ENCODE peak calls at places on chromosomes 3 and 15, in seven cellular contexts. Y is SJCRH30; C is stimulated activated CD4-positive, alpha-beta T cell treated with anti-CD3 and anti-CD28 coated beads, Interleukin-12 subunit alpha, Interleukin-12 subunit beta, amount 100 ng/mL, for 4 hours; W is fibroblast of the aortic adventitia; N is breast epithelium; J is left kidney; T is foreskin fibroblast. B is an unnamed sample.

GRCh38 chr15:77634266-77634962 is 1.7 kb upstream of the LINGO1 start:
- DNase-seq in Y (peak), C (peak), W (peak), N (no peak), J (peak), T (peak), B (peak)

GRCh38 chr3:128495435-128495970 is 2.5 kb upstream of the GATA2 start:
- DNase-seq in Y (no peak), C (no peak), W (no peak), N (no peak), J (no peak), T (no peak), B (no peak)

GRCh38 chr3:120516142-120516541 is 65.3 kb upstream of the FSTL1 start:
- DNase-seq in Y (no peak), C (no peak), W (no peak), N (no peak), J (no peak), T (no peak), B (no peak)

GRCh38 chr15:63090502-63091286 is 31.0 kb upstream of the LACTB start:
- DNase-seq in Y (no peak), C (no peak), W (no peak), N (no peak), J (peak), T (no peak), B (no peak)

GRCh38 chr3:159432721-159433300 is 555.8 kb upstream of the IL12A start:
- DNase-seq in Y (no peak), C (no peak), W (peak), N (no peak), J (no peak), T (peak), B (no peak)

GRCh38 chr3:141876891-141877561 is 583 bp downstream of the ATP1B3 start:
- DNase-seq in Y (peak), C (peak), W (peak), N (peak), J (peak), T (peak), B (peak)

GRCh38 chr3:126398423-126399347 is 4.0 kb downstream of the CFAP100 start:
- DNase-seq in Y (no peak), C (no peak), W (no peak), N (no peak), J (no peak), T (no peak), B (no peak)

GRCh38 chr3:176951586-176952292 is 245.5 kb downstream of the TBL1XR1 start:
- DNase-seq in Y (no peak), C (no peak), W (peak), N (no peak), J (no peak), T (no peak), B (no peak)

GRCh38 chr15:40155270-40155910 is 5.5 kb upstream of the BUB1B start:
- DNase-seq in Y (no peak), C (no peak), W (no peak), N (peak), J (peak), T (no peak), B (no peak)

GRCh38 chr3:69425249-69425648 is 39.4 kb upstream of the FRMD4B start:
- DNase-seq in Y (peak), C (no peak), W (peak), N (no peak), J (peak), T (peak), B (peak)

GRCh38 chr3:101950510-101950909 is 101.2 kb downstream of the NFKBIZ start:
- DNase-seq in Y (peak), C (no peak), W (peak), N (no peak), J (no peak), T (peak), B (no peak)

GRCh38 chr3:175732053-175732452 is 872.9 kb downstream of the NAALADL2 start:
- DNase-seq in Y (no peak), C (no peak), W (no peak), N (no peak), J (no peak), T (no peak), B (no peak)

GRCh38 chr3:124780767-124781485 is 50.7 kb downstream of the UMPS start:
- DNase-seq in Y (peak), C (no peak), W (peak), N (peak), J (peak), T (no peak), B (no peak)

GRCh38 chr3:27729748-27730611 is 7.9 kb upstream of the EOMES start:
- DNase-seq in Y (no peak), C (no peak), W (no peak), N (no peak), J (peak), T (no peak), B (no peak)

GRCh38 chr3:144112036-144112435 is 140.4 kb downstream of the DIPK2A start:
- DNase-seq in Y (no peak), C (no peak), W (no peak), N (peak), J (no peak), T (no peak), B (no peak)

GRCh38 chr15:85298941-85299340 is 81.5 kb upstream of the AKAP13 start:
- DNase-seq in Y (no peak), C (no peak), W (no peak), N (no peak), J (no peak), T (no peak), B (no peak)

GRCh38 chr15:90087454-90088154 is 14.7 kb downstream of the IDH2 start:
- DNase-seq in Y (peak), C (no peak), W (peak), N (no peak), J (peak), T (no peak), B (peak)

GRCh38 chr3:172076212-172076611 is 36.8 kb downstream of the FNDC3B start:
- DNase-seq in Y (no peak), C (no peak), W (no peak), N (no peak), J (no peak), T (no peak), B (no peak)

GRCh38 chr15:25410649-25411048 is 28.2 kb downstream of the UBE3A start:
- DNase-seq in Y (no peak), C (no peak), W (no peak), N (no peak), J (no peak), T (no peak), B (no peak)

GRCh38 chr3:28645149-28645548 is 296.5 kb upstream of the AZI2 start:
- DNase-seq in Y (no peak), C (no peak), W (no peak), N (no peak), J (no peak), T (no peak), B (no peak)